ENCODE peak calls at places on chromosomes 3 and 15, in six cellular contexts. T is Panc1, P is GM12878, K is K562, L is HCT116, U is HepG2. J is an unnamed sample.

GRCh38 chr3:159605776-159606175 is 382.9 kb upstream of the IL12A start:
- DNase-seq in T (no peak), U (no peak), L (no peak), P (no peak), K (no peak), J (no peak)

GRCh38 chr3:153925826-153926514 is 195.2 kb upstream of the ARHGEF26 start:
- DNase-seq in U (no peak), T (no peak), L (no peak), P (no peak), K (no peak), J (no peak)

GRCh38 chr15:51315726-51316125 is 22.7 kb downstream of the CYP19A1 start:
- DNase-seq in L (no peak), T (no peak), P (no peak), K (no peak), U (no peak), J (no peak)

GRCh38 chr3:88059380-88060160 is 515 bp downstream of the ZNF654 start:
- DNase-seq in P (no peak), K (peak; percentile 18), L (no peak), T (no peak), U (no peak), J (peak; percentile 21)

GRCh38 chr15:48505067-48505466 is 140.4 kb downstream of the FBN1 start:
- DNase-seq in U (no peak), T (no peak), P (no peak), L (no peak), K (no peak), J (no peak)

GRCh38 chr3:19945405-19946290 is 1.2 kb upstream of the RAB5A start:
- DNase-seq in P (no peak), L (no peak), K (peak; percentile 39), U (no peak), T (no peak), J (no peak)

GRCh38 chr3:187012609-187013051 is 82.3 kb downstream of the ST6GAL1 start:
- DNase-seq in P (no peak), K (no peak), T (no peak), L (no peak), U (no peak), J (no peak)

GRCh38 chr15:92599394-92599970 is 56.1 kb downstream of the FAM174B start:
- DNase-seq in P (no peak), K (no peak), T (no peak), U (no peak), L (no peak), J (no peak)

GRCh38 chr15:34336333-34336732 is 1.2 kb downstream of the SLC12A6 start:
- DNase-seq in K (no peak), P (no peak), U (no peak), L (no peak), T (no peak), J (no peak)

GRCh38 chr3:127546970-127547733 is 43.4 kb downstream of the TPRA1 start:
- DNase-seq in K (no peak), L (no peak), U (no peak), T (no peak), P (no peak), J (peak; percentile 20)

GRCh38 chr3:53269888-53270880 is 14.4 kb upstream of the TKT start:
- DNase-seq in T (peak; percentile 45), K (peak; percentile 79), L (peak; percentile 96), U (peak; percentile 97), P (peak; percentile 30), J (peak; percentile 88)

GRCh38 chr3:82163907-82164520 is 402.6 kb upstream of the GBE1 start:
- DNase-seq in T (no peak), U (no peak), K (no peak), P (no peak), L (peak; percentile 39), J (peak; percentile 73)

GRCh38 chr15:98648654-98649537 is 557 bp downstream of the IGF1R start:
- DNase-seq in K (peak; percentile 49), P (no peak), L (no peak), T (no peak), U (no peak), J (peak; percentile 69)

GRCh38 chr3:354433-354832 is 157.9 kb downstream of the CHL1 start:
- DNase-seq in P (peak; percentile 60), L (peak; percentile 19), U (peak; percentile 56), T (peak; percentile 41), K (peak; percentile 35), J (peak; percentile 73)

GRCh38 chr3:111521881-111522280 is 20.1 kb upstream of the CD96 start:
- DNase-seq in T (no peak), P (no peak), K (no peak), L (no peak), U (no peak), J (no peak)

GRCh38 chr3:11847607-11848006 is 922 bp upstream of the TAMM41 start:
- DNase-seq in P (no peak), L (no peak), U (peak; percentile 8), T (no peak), K (peak; percentile 29), J (no peak)

GRCh38 chr3:196947860-196948441 is 5.6 kb upstream of the NCBP2 start:
- DNase-seq in P (no peak), K (no peak), L (no peak), T (no peak), U (no peak), J (no peak)

GRCh38 chr3:18233987-18234716 is 191.0 kb downstream of the SATB1 start:
- DNase-seq in K (no peak), L (no peak), T (no peak), U (no peak), P (no peak), J (peak; percentile 30)

GRCh38 chr3:123353852-123354238 is 95.0 kb downstream of the ADCY5 start:
- DNase-seq in T (no peak), L (no peak), K (no peak), U (no peak), P (no peak), J (no peak)

DNA sequence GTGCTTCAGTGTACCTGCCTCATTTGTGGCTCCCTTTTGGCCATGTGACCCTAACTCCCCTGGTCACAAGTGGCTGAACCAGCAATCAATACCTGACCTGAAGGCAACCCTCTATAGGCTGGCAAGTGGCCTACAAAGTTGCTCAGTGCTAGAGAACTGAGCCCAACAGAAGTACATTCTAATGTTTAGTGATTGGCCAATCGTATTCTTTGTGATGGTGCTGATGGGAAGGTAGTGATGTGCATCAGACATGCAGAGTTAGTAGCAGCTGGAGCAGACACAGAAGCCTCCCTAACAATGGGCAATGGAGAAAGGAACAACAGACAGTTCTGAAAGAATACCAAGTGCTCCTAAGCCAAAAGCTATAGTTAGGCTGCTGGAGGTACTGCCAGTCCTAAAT is 10.4 kb upstream of the ATOSA start:
- DNase-seq in L (no peak), K (no peak), P (no peak), U (no peak), T (no peak), J (no peak)
- TF ChIP-seq REST in L (no peak), K (no peak), P (no peak), U (no peak), T (no peak), J (no peak)

GRCh38 chr15:42213481-42213880 is 5.4 kb upstream of the VPS39 start:
- DNase-seq in L (no peak), K (no peak), U (no peak), T (no peak), P (no peak), J (no peak)

GRCh38 chr15:42218953-42219596 is 11.0 kb upstream of the VPS39 start:
- DNase-seq in L (no peak), T (no peak), U (no peak), K (no peak), P (no peak), J (no peak)

GRCh38 chr15:42220216-42220615 is 12.1 kb upstream of the VPS39 start:
- DNase-seq in L (no peak), U (no peak), P (no peak), T (no peak), K (no peak), J (no peak)

GRCh38 chr15:42214600-42214999 is 6.5 kb upstream of the VPS39 start:
- DNase-seq in L (no peak), P (no peak), T (no peak), K (no peak), U (no peak), J (no peak)

DNA sequence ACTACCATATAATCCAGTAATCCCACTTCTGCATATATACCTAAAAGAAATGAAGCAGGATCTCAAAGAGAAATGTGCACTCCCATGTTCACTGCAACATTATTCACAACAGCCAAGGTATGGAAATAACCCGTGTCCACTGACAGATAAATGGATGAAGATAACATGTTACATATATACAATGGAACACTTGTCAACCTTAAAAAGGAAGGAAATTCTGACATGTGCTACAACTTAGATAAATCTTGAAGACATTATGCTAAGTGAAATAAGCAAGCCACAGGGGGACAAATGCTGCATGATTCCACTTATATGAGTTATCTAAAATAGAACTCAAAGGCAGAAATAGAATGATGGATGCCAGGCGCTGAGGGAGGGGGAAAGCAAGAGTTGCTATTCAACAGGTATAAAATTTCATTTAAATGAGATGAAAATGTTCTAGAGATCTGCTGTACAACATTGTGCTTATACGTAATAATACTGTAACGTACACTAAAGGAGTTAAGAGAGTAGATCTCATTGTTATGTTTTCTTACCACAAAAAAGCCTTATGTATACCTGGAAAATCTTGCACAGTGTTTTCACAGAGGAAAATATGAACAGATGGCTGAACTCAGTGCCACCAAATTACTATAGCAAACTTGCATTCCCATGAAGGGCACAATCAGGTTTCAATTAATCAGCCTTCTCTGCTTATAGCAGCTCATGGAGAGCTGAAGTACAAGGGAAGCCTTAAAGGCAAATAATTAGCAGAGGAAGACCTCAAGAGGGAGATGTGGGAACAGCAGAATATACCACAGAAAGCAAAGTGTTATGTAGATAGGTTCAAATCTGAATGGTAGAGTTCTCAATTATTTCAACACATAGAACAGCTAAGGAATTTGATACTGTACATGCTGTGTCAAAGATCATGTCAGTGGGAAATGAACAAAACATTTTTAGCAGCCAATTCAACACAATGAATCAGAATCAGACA is 8.0 kb upstream of the VPS39 start:
- DNase-seq in T (no peak), L (no peak), U (no peak), P (no peak), K (no peak), J (no peak)
- TF ChIP-seq POLR2AphosphoS5 in T (no peak), L (no peak), U (no peak), P (no peak), K (no peak), J (no peak)

DNA sequence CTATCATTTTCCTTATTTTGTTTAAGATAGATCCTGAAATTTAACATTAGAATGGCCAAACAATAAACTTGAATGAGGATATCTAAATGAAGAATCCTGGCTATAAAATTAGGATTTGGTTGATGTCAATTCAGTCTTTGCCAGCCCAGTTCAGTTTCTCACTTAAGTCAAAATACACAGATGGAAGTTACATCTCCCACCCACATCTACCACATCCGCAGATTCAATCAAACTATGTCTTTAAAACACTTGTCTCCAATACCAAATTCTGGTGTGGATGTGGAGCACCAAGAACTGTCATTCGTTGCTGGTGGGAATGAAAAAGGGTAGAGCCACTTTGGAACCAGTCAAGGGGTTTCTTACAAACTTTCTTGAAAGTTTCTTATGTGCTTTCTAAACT is 18.2 kb downstream of the CBLB start:
- DNase-seq in T (no peak), P (no peak), K (no peak), U (no peak), L (no peak), J (no peak)
- H3K4me1 ChIP-seq in T (no peaks in the 10 kb centered on the region), P (peaks cover 9% of the 10 kb centered on the region), K (no peaks in the 10 kb centered on the region), U (peaks cover 3% of the 10 kb centered on the region), L (no peaks in the 10 kb centered on the region), J (peaks cover 15% of the 10 kb centered on the region)

DNA sequence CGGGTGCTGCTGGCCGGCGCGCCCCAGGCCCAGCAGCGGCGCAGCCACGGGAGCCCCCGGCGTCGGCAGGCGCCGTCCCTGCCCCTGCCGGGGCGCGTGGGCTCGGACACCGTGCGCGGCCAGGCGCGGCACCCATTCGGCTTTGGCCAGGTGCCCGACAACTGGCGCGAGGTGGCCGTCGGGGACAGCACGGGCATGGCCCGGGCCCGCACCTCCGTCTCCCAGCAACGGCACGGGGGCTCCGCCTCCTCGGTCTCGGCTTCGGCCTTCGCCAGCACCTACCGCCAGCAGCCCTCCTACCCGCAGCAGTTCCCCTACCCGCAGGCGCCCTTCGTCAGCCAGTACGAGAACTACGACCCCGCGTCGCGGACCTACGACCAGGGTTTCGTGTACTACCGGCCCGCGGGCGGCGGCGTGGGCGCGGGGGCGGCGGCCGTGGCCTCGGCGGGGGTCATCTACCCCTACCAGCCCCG is 777 bp downstream of the LOXL1 start:
- DNase-seq in U (no peak), P (no peak), T (no peak), K (no peak), L (peak; percentile 6), J (peak; percentile 75)
- TF ChIP-seq REST in U (no peak), P (no peak), T (no peak), K (no peak), L (no peak), J (no peak)

J was measured in GM23338.